ENCODE peak calls at places on chromosomes 5 and 9, in five cellular contexts. S, J, L, E and U are unnamed samples.

GRCh38 chr9:27194401-27195091 is 85.5 kb downstream of the TEK start:
- DNase-seq in E (no peak), J (no peak), S (no peak), L (no peak), U (no peak)

GRCh38 chr5:77230727-77231469 is 20.4 kb downstream of the PDE8B start:
- DNase-seq in E (no peak), S (no peak), J (no peak), L (no peak), U (no peak)

GRCh38 chr9:83701769-83702168 is 6.0 kb downstream of the UBQLN1 start:
- DNase-seq in E (no peak), J (no peak), L (no peak), S (no peak), U (no peak)

GRCh38 chr9:136107953-136108647 is 10.6 kb downstream of the TMEM250 start:
- DNase-seq in J (no peak), L (no peak), E (no peak), S (peak; percentile 53), U (no peak)

GRCh38 chr9:107983762-107984161 is 494.2 kb upstream of the KLF4 start:
- DNase-seq in E (no peak), L (no peak), S (no peak), J (no peak), U (no peak)

GRCh38 chr9:14441976-14442651 is 128.2 kb upstream of the NFIB start:
- DNase-seq in S (no peak), E (no peak), J (peak; percentile 69), L (no peak), U (no peak)

GRCh38 chr9:137077010-137077747 is at the start of gene UAP1L1:
- DNase-seq in J (no peak), S (peak; percentile 81), L (peak; percentile 78), E (peak; percentile 69), U (no peak)

GRCh38 chr5:172801184-172801671 is 30.2 kb upstream of the DUSP1 start:
- DNase-seq in E (no peak), J (peak; percentile 60), L (no peak), S (no peak), U (no peak)

GRCh38 chr5:153187503-153187902 is 303.0 kb upstream of the GRIA1 start:
- DNase-seq in J (no peak), L (no peak), E (no peak), S (no peak), U (no peak)
- TF ChIP-seq POLR2AphosphoS5 in J (no peak), L (no peak), E (no peak), S (no peak), U (no peak)

DNA sequence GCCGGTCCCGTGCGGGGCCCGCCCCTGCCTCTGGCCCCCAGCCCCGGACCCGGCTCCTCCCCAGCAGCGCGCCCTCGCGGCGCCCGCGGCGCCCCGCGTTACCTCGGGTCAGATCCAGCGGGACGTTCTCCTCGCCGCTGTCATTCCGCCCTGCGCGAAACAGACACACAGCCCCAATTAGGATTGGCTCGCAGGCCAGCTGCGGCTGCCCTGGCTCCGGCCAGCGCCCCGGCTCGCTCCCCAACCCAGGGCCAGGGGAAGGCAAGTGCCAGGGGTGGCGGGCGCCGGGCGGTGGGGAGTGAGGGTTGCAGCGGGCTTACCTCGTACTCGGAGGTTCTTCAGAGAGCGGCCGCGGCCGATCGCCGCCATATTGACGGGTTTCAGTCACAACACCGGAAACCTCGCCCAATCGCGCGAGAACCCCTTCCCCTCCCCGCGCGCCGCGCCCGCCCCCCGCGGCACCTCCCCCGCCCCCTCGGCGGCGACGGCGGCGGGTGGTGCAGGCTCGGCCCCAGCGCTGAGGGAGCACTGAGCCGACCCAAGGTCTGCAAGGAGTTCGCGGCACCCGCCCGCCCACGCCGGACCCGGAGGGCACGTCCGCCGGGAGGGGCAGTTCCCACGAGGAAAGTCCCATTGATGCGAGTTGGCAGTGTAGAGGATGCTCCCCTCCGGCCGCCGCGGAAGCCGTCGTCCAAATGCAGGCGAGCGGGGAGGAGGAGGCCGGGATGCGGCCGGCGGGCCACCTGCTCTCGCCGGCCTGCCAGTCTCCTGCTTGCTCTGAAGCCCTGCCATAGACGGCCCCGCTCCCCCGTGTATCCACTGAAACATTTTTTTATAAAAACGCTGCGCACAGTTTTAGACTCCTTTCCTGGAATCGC is at the start of gene RICTOR:
- DNase-seq in S (peak; percentile 92), L (peak; percentile 91), J (peak; percentile 70), E (peak; percentile 74), U (peak; percentile 48)
- TF ChIP-seq POLR2AphosphoS5 in S (peak; percentile 88), L (peak; percentile 85), J (peak; percentile 54), E (peak; percentile 66), U (peak; percentile 75)

GRCh38 chr9:128893354-128893753 is 11.4 kb downstream of the LRRC8A start:
- DNase-seq in E (no peak), L (no peak), S (no peak), J (no peak), U (no peak)
- TF ChIP-seq POLR2AphosphoS5 in E (no peak), L (no peak), S (no peak), J (no peak), U (no peak)

GRCh38 chr9:129850821-129851540 is 15.7 kb downstream of the USP20 start:
- DNase-seq in L (no peak), E (no peak), S (no peak), J (no peak), U (no peak)

GRCh38 chr9:129852575-129852974 is 17.3 kb downstream of the USP20 start:
- DNase-seq in E (no peak), L (no peak), S (no peak), J (no peak), U (no peak)

GRCh38 chr9:129853614-129854013 is 18.4 kb downstream of the USP20 start:
- DNase-seq in S (no peak), L (no peak), E (no peak), J (no peak), U (no peak)

GRCh38 chr9:129849901-129850300 is 14.6 kb downstream of the USP20 start:
- DNase-seq in L (no peak), S (no peak), E (no peak), J (no peak), U (no peak)

GRCh38 chr9:129851821-129852220 is 16.6 kb downstream of the USP20 start:
- DNase-seq in J (no peak), E (no peak), L (no peak), S (no peak), U (no peak)
- TF ChIP-seq POLR2AphosphoS5 in J (no peak), E (no peak), L (no peak), S (no peak), U (no peak)

DNA sequence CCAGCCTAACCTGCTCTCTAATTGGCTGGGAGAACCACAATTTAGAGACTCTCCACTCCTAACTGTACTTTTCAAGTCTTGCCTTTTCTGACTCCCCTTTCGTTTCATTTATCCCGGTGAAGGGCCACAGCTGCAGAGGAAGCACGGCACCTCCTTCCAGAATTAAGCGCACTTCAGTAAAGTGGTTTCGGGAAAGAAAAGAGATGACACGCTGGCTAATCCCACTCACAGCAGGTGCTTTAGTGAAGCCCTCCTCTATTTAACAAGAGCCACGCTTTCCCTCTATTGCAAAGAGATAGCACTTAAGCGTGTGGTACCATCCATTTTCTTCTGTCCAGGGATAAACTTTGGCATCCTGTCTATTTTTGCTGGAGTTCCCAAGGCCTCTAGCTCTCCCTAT is 4.8 kb downstream of the DNAH5 start:
- DNase-seq in L (no peak), S (no peak), E (no peak), J (no peak), U (no peak)
- TF ChIP-seq POLR2AphosphoS5 in L (no peak), S (no peak), E (no peak), J (no peak), U (no peak)

DNA sequence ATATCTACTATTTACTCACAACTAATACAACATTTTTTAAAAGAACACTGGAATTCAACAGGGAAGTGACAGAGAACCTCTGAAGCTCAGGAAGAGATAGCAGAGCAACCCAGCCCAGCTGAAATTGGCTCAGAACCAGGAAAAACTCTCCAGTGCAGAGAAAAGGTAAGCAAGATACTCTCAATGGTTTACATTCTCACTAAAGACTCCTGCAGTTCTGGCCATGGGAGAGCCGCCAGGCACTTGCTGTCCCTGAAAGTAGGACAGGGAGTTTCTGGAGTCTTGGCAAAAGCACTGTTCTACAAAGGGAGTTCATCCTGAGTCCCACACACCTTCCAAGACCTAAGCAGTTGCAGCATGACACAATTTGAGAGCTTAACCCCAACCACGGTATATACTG is 330.8 kb downstream of the TRIM36 start:
- DNase-seq in E (no peak), L (no peak), S (no peak), J (no peak), U (no peak)
- TF ChIP-seq POLR2AphosphoS5 in E (no peak), L (no peak), S (no peak), J (no peak), U (no peak)